ENCODE peak calls at places on chromosomes 3 and 15, in eight cellular contexts. Z is choroid plexus epithelial cell; W is stimulated activated effector memory CD8-positive, alpha-beta T cell treated with anti-CD3 and anti-CD28 coated beads, Interleukin-12 subunit alpha, Interleukin-12 subunit beta, amount 100 ng/mL, for 72 hours; Y is HFFc6; C is GM04503; G is CD4-positive, alpha-beta T cell; K is tibial nerve; F is NCI-H1092. N is an unnamed sample.

GRCh38 chr15:49137861-49138260 is 17.5 kb downstream of the COPS2 start:
- DNase-seq in G (no peak), C (no peak), W (no peak), K (no peak), F (no peak), Y (peak), Z (peak), N (no peak)

GRCh38 chr3:141286856-141287255 is 55.2 kb downstream of the PXYLP1 start:
- DNase-seq in G (no peak), K (no peak), W (no peak), C (no peak), Z (no peak), F (no peak), Y (no peak), N (no peak)

GRCh38 chr3:117630885-117631284 is 921.3 kb downstream of the TUSC7 start:
- DNase-seq in Y (no peak), Z (peak), F (peak), C (no peak), K (no peak), W (no peak), G (no peak), N (no peak)

GRCh38 chr3:115595611-115596010 is 27.7 kb upstream of the GAP43 start:
- DNase-seq in C (no peak), Z (peak), F (no peak), K (no peak), W (no peak), G (no peak), Y (no peak), N (peak)

GRCh38 chr3:128625409-128625945 is 25.1 kb downstream of the RPN1 start:
- DNase-seq in Y (no peak), F (no peak), G (no peak), K (no peak), W (no peak), Z (no peak), C (no peak), N (no peak)

GRCh38 chr3:197212290-197212689 is 86.1 kb downstream of the DLG1 start:
- DNase-seq in G (no peak), Y (no peak), F (no peak), W (no peak), C (no peak), Z (no peak), K (no peak), N (no peak)

GRCh38 chr3:169901453-169901852 is 9.9 kb upstream of the SAMD7 start:
- DNase-seq in C (no peak), F (no peak), Z (no peak), G (no peak), Y (no peak), K (no peak), W (no peak), N (no peak)

GRCh38 chr15:32855942-32856341 is 138.1 kb downstream of the GREM1 start:
- DNase-seq in C (peak), K (no peak), Z (peak), F (no peak), G (no peak), W (no peak), Y (peak), N (peak)

GRCh38 chr3:12194209-12194608 is 35.5 kb upstream of the TIMP4 start:
- DNase-seq in G (no peak), F (no peak), W (no peak), K (no peak), Z (peak), Y (peak), C (peak), N (peak)

N was measured in RCC 7860.